ENCODE peak calls at places on chromosomes 7 and 10, in six cellular contexts. V is activated naive CD4-positive, alpha-beta T cell treated with anti-CD3 and anti-CD28 coated beads, Interleukin-2, amount 10 ng/mL, durations not matched to agents 7 days and 5 days; I is EH; P is HEK293T; K is stimulated activated CD4-positive, alpha-beta T cell treated with anti-CD3 and anti-CD28 coated beads, Interleukin-1b, Interleukin-23, amount 100 ng/mL, for 1 hour; Q is GM04503. N is an unnamed sample.

GRCh38 chr7:2934211-2934731 is 90.2 kb upstream of the GNA12 start:
- DNase-seq in V (peak), I (peak), P (no peak), K (no peak), Q (peak), N (peak)

GRCh38 chr10:63720072-63720537 is 198.9 kb downstream of the REEP3 start:
- DNase-seq in V (peak), I (peak), P (peak), K (peak), Q (no peak), N (no peak)

GRCh38 chr7:90655566-90655965 is 59.4 kb downstream of the CDK14 start:
- DNase-seq in V (no peak), I (peak), P (no peak), K (no peak), Q (peak), N (peak)

GRCh38 chr10:373015-373414 is 237.8 kb downstream of the ZMYND11 start:
- DNase-seq in V (no peak), I (peak), P (no peak), K (no peak), Q (no peak), N (no peak)

GRCh38 chr7:16542401-16542800 is 15.8 kb downstream of the LRRC72 start:
- DNase-seq in V (no peak), I (no peak), P (no peak), K (no peak), Q (no peak), N (no peak)

GRCh38 chr10:122561212-122561611 is 658 bp downstream of the DMBT1 start:
- DNase-seq in V (no peak), I (peak), P (no peak), K (no peak), Q (no peak), N (no peak)

GRCh38 chr7:68288099-68288498 is 1291.5 kb downstream of the TYW1 start:
- DNase-seq in V (no peak), I (no peak), P (no peak), K (no peak), Q (no peak), N (no peak)

GRCh38 chr10:84429926-84430520 is 101.6 kb downstream of the CCSER2 start:
- DNase-seq in V (peak), I (peak), P (peak), K (peak), Q (no peak), N (no peak)

GRCh38 chr10:125472037-125472607 is 210.8 kb downstream of the TEX36 start:
- DNase-seq in V (no peak), I (no peak), P (no peak), K (no peak), Q (no peak), N (no peak)

GRCh38 chr7:46854958-46855473 is 726.9 kb downstream of the TNS3 start:
- DNase-seq in V (no peak), I (peak), P (no peak), K (no peak), Q (peak), N (peak)

GRCh38 chr10:24597426-24597825 is 126.3 kb downstream of the ARHGAP21 start:
- DNase-seq in V (no peak), I (no peak), P (no peak), K (no peak), Q (no peak), N (no peak)